ENCODE peak calls at places on chromosome 13, in seven cellular contexts. One of them, this sample, is unnamed.

GRCh38 chr13:23749288-23749880 is 139.8 kb downstream of the MIPEP start:
- DNase-seq in head of caudate nucleus: no peak
- DNase-seq in psoas muscle: no peak
- DNase-seq in myocyte: no peak
- DNase-seq in stimulated activated CD4-positive, alpha-beta T cell treated with anti-CD3 and anti-CD28 coated beads, Interleukin-1b, Interleukin-23, amount 100 ng/mL, for 1 hour: no peak
- DNase-seq in LoVo: no peak
- DNase-seq in hepatic stellate cell: no peak
- DNase-seq in this sample: no peak

GRCh38 chr13:30654430-30654829 is 36.7 kb downstream of the USPL1 start:
- DNase-seq in hepatic stellate cell: no peak
- DNase-seq in myocyte: no peak
- DNase-seq in stimulated activated CD4-positive, alpha-beta T cell treated with anti-CD3 and anti-CD28 coated beads, Interleukin-1b, Interleukin-23, amount 100 ng/mL, for 1 hour: no peak
- DNase-seq in head of caudate nucleus: no peak
- DNase-seq in psoas muscle: no peak
- DNase-seq in LoVo: no peak
- DNase-seq in this sample: no peak

GRCh38 chr13:75583101-75583500 is 33.5 kb downstream of the UCHL3 start:
- DNase-seq in head of caudate nucleus: no peak
- DNase-seq in psoas muscle: no peak
- DNase-seq in stimulated activated CD4-positive, alpha-beta T cell treated with anti-CD3 and anti-CD28 coated beads, Interleukin-1b, Interleukin-23, amount 100 ng/mL, for 1 hour: no peak
- DNase-seq in hepatic stellate cell: no peak
- DNase-seq in LoVo: no peak
- DNase-seq in myocyte: no peak
- DNase-seq in this sample: no peak

GRCh38 chr13:34971473-34971872 is 29.4 kb downstream of the NBEA start:
- DNase-seq in myocyte: no peak
- DNase-seq in head of caudate nucleus: no peak
- DNase-seq in psoas muscle: no peak
- DNase-seq in hepatic stellate cell: no peak
- DNase-seq in stimulated activated CD4-positive, alpha-beta T cell treated with anti-CD3 and anti-CD28 coated beads, Interleukin-1b, Interleukin-23, amount 100 ng/mL, for 1 hour: no peak
- DNase-seq in LoVo: no peak
- DNase-seq in this sample: no peak

GRCh38 chr13:96672016-96672415 is 322.3 kb downstream of the OXGR1 start:
- DNase-seq in hepatic stellate cell: no peak
- DNase-seq in stimulated activated CD4-positive, alpha-beta T cell treated with anti-CD3 and anti-CD28 coated beads, Interleukin-1b, Interleukin-23, amount 100 ng/mL, for 1 hour: no peak
- DNase-seq in head of caudate nucleus: no peak
- DNase-seq in myocyte: no peak
- DNase-seq in psoas muscle: no peak
- DNase-seq in LoVo: no peak
- DNase-seq in this sample: no peak

GRCh38 chr13:64871742-64872141 is 2358.4 kb downstream of the PCDH9 start:
- DNase-seq in hepatic stellate cell: no peak
- DNase-seq in LoVo: no peak
- DNase-seq in psoas muscle: no peak
- DNase-seq in myocyte: no peak
- DNase-seq in head of caudate nucleus: no peak
- DNase-seq in stimulated activated CD4-positive, alpha-beta T cell treated with anti-CD3 and anti-CD28 coated beads, Interleukin-1b, Interleukin-23, amount 100 ng/mL, for 1 hour: no peak
- DNase-seq in this sample: no peak

GRCh38 chr13:113117335-113117872 is 5.2 kb upstream of the F10 start:
- DNase-seq in psoas muscle: no peak
- DNase-seq in myocyte: no peak
- DNase-seq in stimulated activated CD4-positive, alpha-beta T cell treated with anti-CD3 and anti-CD28 coated beads, Interleukin-1b, Interleukin-23, amount 100 ng/mL, for 1 hour: no peak
- DNase-seq in hepatic stellate cell: peak
- DNase-seq in LoVo: no peak
- DNase-seq in head of caudate nucleus: no peak
- DNase-seq in this sample: no peak

GRCh38 chr13:20882206-20882605 is 20.3 kb downstream of the XPO4 start:
- DNase-seq in LoVo: no peak
- DNase-seq in myocyte: peak
- DNase-seq in head of caudate nucleus: no peak
- DNase-seq in stimulated activated CD4-positive, alpha-beta T cell treated with anti-CD3 and anti-CD28 coated beads, Interleukin-1b, Interleukin-23, amount 100 ng/mL, for 1 hour: no peak
- DNase-seq in hepatic stellate cell: no peak
- DNase-seq in psoas muscle: no peak
- DNase-seq in this sample: no peak

GRCh38 chr13:50387124-50387581 is 371.9 kb downstream of the KCNRG start:
- DNase-seq in psoas muscle: peak
- DNase-seq in hepatic stellate cell: peak
- DNase-seq in myocyte: peak
- DNase-seq in LoVo: no peak
- DNase-seq in stimulated activated CD4-positive, alpha-beta T cell treated with anti-CD3 and anti-CD28 coated beads, Interleukin-1b, Interleukin-23, amount 100 ng/mL, for 1 hour: no peak
- DNase-seq in head of caudate nucleus: no peak
- DNase-seq in this sample: peak

GRCh38 chr13:70795484-70795883 is 687.2 kb upstream of the KLHL1 start:
- DNase-seq in psoas muscle: no peak
- DNase-seq in stimulated activated CD4-positive, alpha-beta T cell treated with anti-CD3 and anti-CD28 coated beads, Interleukin-1b, Interleukin-23, amount 100 ng/mL, for 1 hour: no peak
- DNase-seq in LoVo: no peak
- DNase-seq in hepatic stellate cell: no peak
- DNase-seq in myocyte: no peak
- DNase-seq in head of caudate nucleus: no peak
- DNase-seq in this sample: no peak

GRCh38 chr13:94617389-94618000 is 15.8 kb downstream of the GPR180 start:
- DNase-seq in hepatic stellate cell: no peak
- DNase-seq in head of caudate nucleus: peak
- DNase-seq in psoas muscle: no peak
- DNase-seq in LoVo: peak
- DNase-seq in myocyte: peak
- DNase-seq in stimulated activated CD4-positive, alpha-beta T cell treated with anti-CD3 and anti-CD28 coated beads, Interleukin-1b, Interleukin-23, amount 100 ng/mL, for 1 hour: no peak
- DNase-seq in this sample: peak

GRCh38 chr13:23378009-23378632 is 55.4 kb downstream of the SACS start:
- DNase-seq in myocyte: peak
- DNase-seq in LoVo: no peak
- DNase-seq in head of caudate nucleus: peak
- DNase-seq in stimulated activated CD4-positive, alpha-beta T cell treated with anti-CD3 and anti-CD28 coated beads, Interleukin-1b, Interleukin-23, amount 100 ng/mL, for 1 hour: peak
- DNase-seq in hepatic stellate cell: peak
- DNase-seq in psoas muscle: no peak
- DNase-seq in this sample: no peak

GRCh38 chr13:101695870-101696516 is 243.5 kb downstream of the ITGBL1 start:
- DNase-seq in psoas muscle: peak
- DNase-seq in myocyte: no peak
- DNase-seq in LoVo: no peak
- DNase-seq in head of caudate nucleus: no peak
- DNase-seq in stimulated activated CD4-positive, alpha-beta T cell treated with anti-CD3 and anti-CD28 coated beads, Interleukin-1b, Interleukin-23, amount 100 ng/mL, for 1 hour: no peak
- DNase-seq in hepatic stellate cell: no peak
- DNase-seq in this sample: no peak

GRCh38 chr13:93425411-93425810 is 198.8 kb downstream of the GPC6 start:
- DNase-seq in stimulated activated CD4-positive, alpha-beta T cell treated with anti-CD3 and anti-CD28 coated beads, Interleukin-1b, Interleukin-23, amount 100 ng/mL, for 1 hour: no peak
- DNase-seq in psoas muscle: no peak
- DNase-seq in hepatic stellate cell: no peak
- DNase-seq in head of caudate nucleus: no peak
- DNase-seq in LoVo: no peak
- DNase-seq in myocyte: no peak
- DNase-seq in this sample: no peak